ENCODE peak calls at places on chromosome 13, in six cellular contexts. C is foreskin keratinocyte, Q is mesenchymal stem cell, F is esophagus squamous epithelium, A is PC-9, M is cardiac muscle cell. L is an unnamed sample.

GRCh38 chr13:60811581-60811980 is 414.6 kb downstream of the TDRD3 start:
- DNase-seq in A (no peak), F (no peak), C (peak), Q (no peak), M (no peak), L (no peak)

GRCh38 chr13:44425041-44425814 is 51.6 kb downstream of the SERP2 start:
- DNase-seq in C (no peak), F (no peak), Q (peak), A (no peak), M (no peak), L (no peak)

GRCh38 chr13:39317284-39317683 is 279.0 kb downstream of the NHLRC3 start:
- DNase-seq in F (no peak), A (no peak), Q (peak), C (peak), M (peak), L (no peak)

GRCh38 chr13:89401209-89401810 is 1730.1 kb downstream of the SLITRK5 start:
- DNase-seq in F (no peak), Q (peak), M (peak), C (peak), A (peak), L (peak)

GRCh38 chr13:37429976-37430375 is 168.6 kb downstream of the POSTN start:
- DNase-seq in Q (peak), M (peak), A (no peak), C (no peak), F (no peak), L (no peak)

GRCh38 chr13:47455581-47455980 is 545.5 kb downstream of the SUCLA2 start:
- DNase-seq in F (no peak), A (no peak), Q (no peak), C (no peak), M (peak), L (no peak)

GRCh38 chr13:112510987-112511715 is 76.8 kb downstream of the TUBGCP3 start:
- DNase-seq in A (no peak), F (no peak), Q (no peak), C (no peak), M (no peak), L (no peak)

GRCh38 chr13:40352385-40352778 is 314.1 kb downstream of the FOXO1 start:
- DNase-seq in F (no peak), M (peak), Q (no peak), C (no peak), A (no peak), L (no peak)

GRCh38 chr13:90246946-90247345 is 1100.5 kb upstream of the MIR17HG start:
- DNase-seq in A (no peak), M (no peak), Q (no peak), F (no peak), C (no peak), L (no peak)

GRCh38 chr13:38767506-38768265 is 80.8 kb downstream of the FREM2 start:
- DNase-seq in C (no peak), A (no peak), M (peak), Q (no peak), F (no peak), L (no peak)

GRCh38 chr13:24147570-24147963 is 13.0 kb upstream of the SPATA13 start:
- DNase-seq in C (no peak), Q (no peak), A (no peak), F (no peak), M (no peak), L (no peak)

GRCh38 chr13:25686831-25687495 is 315.2 kb downstream of the ATP8A2 start:
- DNase-seq in C (no peak), A (no peak), F (no peak), Q (no peak), M (no peak), L (no peak)

GRCh38 chr13:20525144-20525600 is 485 bp downstream of the CRYL1 start:
- DNase-seq in C (no peak), M (peak), F (no peak), A (no peak), Q (peak), L (no peak)

GRCh38 chr13:36666482-36667264 is 7.1 kb upstream of the SERTM1 start:
- DNase-seq in F (no peak), A (no peak), M (no peak), C (no peak), Q (no peak), L (no peak)

GRCh38 chr13:28493740-28494536 is 990 bp downstream of the FLT1 start:
- DNase-seq in C (no peak), F (no peak), Q (peak), M (no peak), A (no peak), L (no peak)
- H3K27ac ChIP-seq in C (no peak), F (peak), Q (no peak), M (no peak), A (no peak), L (no peak)

GRCh38 chr13:73059460-73060250 is 850 bp downstream of the KLF5 start:
- DNase-seq in C (no peak), F (no peak), A (peak), M (no peak), Q (peak), L (no peak)
- H3K27ac ChIP-seq in C (peak), F (peak), A (peak), M (no peak), Q (no peak), L (peak)

DNA sequence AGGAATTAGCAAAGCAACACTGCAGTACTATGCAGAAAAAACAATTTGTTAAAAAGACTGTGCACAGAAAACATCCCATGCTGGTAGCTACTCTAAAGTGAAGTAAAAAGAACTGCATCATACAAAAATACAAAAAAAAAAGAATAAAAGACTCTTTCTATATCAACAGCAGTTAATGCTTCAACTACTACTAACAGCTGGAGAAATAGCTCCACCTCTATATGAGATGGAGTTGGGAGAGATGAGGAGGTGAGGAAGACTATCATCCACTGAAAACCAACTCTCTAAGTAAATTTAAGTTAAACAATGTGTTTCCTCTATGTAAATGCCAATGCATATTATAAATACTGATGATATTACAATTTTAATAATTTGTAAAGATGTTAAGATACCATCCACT is 1.8 kb downstream of the ZC3H13 start:
- DNase-seq in C (no peak), Q (no peak), A (no peak), M (no peak), F (no peak), L (no peak)
- H3K27ac ChIP-seq in C (no peak), Q (no peak), A (no peak), M (no peak), F (no peak), L (no peak)

GRCh38 chr13:79775830-79776229 is 294.9 kb downstream of the NDFIP2 start:
- DNase-seq in C (peak), Q (peak), A (peak), F (no peak), M (peak), L (peak)
- H3K27ac ChIP-seq in C (no peak), Q (no peak), A (no peak), F (no peak), M (peak), L (no peak)

DNA sequence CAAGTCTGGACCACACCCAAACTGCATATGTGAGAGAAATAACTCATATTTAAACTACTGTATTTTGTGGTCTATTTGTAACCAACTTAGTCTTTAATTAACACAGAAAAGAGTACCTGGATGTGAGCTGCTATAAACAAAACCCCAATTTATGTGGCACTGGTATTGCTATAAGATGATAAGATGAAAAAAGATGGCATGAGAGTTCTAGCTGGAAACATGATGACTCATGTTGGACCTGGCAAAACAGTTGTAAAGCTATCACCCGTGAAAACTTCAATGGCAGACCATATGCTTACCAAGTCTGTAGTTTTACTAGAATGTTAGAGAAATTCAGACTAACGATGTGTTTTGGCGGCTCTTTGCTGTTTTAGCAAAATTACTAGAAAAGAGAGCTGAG is 69.6 kb upstream of the PCDH9 start:
- DNase-seq in C (no peak), M (peak), Q (no peak), A (no peak), F (no peak), L (no peak)
- H3K27ac ChIP-seq in C (peak), M (no peak), Q (peak), A (no peak), F (no peak), L (no peak)

GRCh38 chr13:75432811-75433244 is 49.1 kb downstream of the TBC1D4 start:
- DNase-seq in A (no peak), C (no peak), Q (no peak), F (no peak), M (no peak), L (no peak)
- H3K27ac ChIP-seq in A (no peak), C (no peak), Q (no peak), F (no peak), M (no peak), L (no peak)

DNA sequence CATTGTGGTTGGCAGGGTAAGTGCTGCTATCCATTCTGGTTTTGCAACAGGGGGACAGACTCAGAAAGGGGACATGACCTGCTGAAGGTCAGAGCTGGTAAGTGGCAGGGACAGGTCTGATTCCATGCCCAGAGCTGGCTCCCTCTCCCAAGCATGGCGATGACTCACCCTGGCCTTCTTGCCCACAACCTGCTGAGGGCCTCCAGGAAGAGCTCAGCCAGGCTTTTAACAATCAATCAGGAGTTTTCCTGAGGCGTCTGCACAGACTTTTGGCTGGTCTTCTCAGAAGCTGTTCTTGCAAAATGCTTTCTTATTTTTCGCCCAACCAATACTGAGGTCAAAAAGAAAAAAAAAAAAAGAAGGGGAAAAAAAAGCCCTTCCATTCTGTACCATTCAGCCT is 17.9 kb downstream of the SIAH3 start:
- DNase-seq in F (no peak), M (peak), C (no peak), A (peak), Q (peak), L (peak)
- H3K27ac ChIP-seq in F (peak), M (no peak), C (no peak), A (no peak), Q (no peak), L (peak)

DNA sequence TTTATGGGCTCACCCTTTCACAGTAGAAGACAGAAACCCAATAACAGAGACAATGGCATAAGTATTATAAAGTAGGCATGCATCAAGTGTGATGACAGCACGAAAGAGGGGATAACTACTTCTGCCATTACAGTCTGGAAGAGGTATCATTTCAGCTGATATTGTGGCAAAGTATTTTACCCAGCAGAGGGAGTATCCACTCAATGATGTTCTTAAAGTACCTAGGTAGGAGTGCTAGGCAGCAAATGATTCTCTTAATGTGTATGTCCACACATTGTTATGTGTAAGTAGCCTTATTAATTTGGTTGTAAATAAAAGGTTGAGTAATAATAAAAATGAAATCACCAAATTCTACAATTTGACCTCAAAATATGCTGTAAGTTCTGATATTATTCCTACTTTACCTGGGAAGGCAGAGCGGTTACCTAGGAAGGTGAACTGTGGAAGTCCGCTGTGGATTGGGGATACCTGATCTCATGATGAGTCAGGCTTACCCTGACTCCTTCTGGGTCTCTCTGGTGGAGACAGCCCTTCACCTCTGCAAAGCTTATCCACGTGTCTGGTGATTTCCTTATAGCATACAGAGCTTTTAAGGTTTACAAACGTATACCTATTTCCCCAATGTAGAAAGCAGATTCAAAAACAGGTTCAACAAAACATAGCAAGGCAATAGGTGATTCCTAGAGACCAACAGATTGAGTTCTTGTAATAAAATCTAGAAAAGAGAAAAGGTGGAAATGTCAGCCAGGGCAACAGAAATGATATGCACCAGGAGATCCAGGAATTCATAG is 4.0 kb upstream of the UBAC2 start:
- DNase-seq in A (peak), M (no peak), C (no peak), Q (no peak), F (no peak), L (peak)
- H3K27ac ChIP-seq in A (peak), M (no peak), C (no peak), Q (no peak), F (peak), L (no peak)

DNA sequence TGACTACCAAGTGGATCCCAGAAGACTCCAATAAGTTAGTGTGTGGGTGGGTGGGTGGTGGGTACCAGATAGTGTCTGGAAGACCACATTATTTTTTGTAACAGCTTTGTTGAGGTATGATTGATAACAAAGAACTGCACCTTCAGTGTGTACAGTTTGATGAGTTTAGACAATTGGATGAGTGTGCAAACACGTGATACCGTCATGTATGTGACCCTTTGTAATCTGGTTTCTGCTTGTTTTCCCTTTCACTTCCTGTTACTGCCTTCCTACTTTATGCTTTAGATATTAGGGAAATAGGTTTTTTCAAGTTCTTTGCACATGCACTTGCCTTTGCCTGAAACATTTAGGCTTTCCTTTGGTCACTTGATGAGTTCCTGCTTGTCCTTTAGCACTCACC is 8.5 kb downstream of the RPL21 start:
- DNase-seq in Q (no peak), M (no peak), C (no peak), F (no peak), A (no peak), L (no peak)
- H3K27ac ChIP-seq in Q (no peak), M (peak), C (no peak), F (no peak), A (peak), L (no peak)

L was measured in RWPE1.